ENCODE peak calls at places on chromosomes 5 and 9, in six cellular contexts. O, B, T, M, W and C are unnamed samples.

GRCh38 chr5:14757853-14758252 is 93.3 kb downstream of the OTULIN start:
- DNase-seq in T (no peak), B (no peak), M (no peak), W (no peak), O (no peak), C (no peak)

GRCh38 chr9:125748511-125749099 is 1.4 kb downstream of the PBX3 start:
- DNase-seq in O (no peak), B (no peak), T (no peak), M (no peak), W (no peak), C (no peak)

GRCh38 chr5:116887104-116887503 is 312.5 kb upstream of the SEMA6A start:
- DNase-seq in T (no peak), O (no peak), W (no peak), M (no peak), B (no peak), C (no peak)

GRCh38 chr5:124064956-124065355 is 553.0 kb downstream of the CSNK1G3 start:
- DNase-seq in W (peak), T (no peak), M (no peak), B (no peak), O (no peak), C (no peak)

GRCh38 chr9:19969721-19970120 is 180.9 kb upstream of the SLC24A2 start:
- DNase-seq in T (no peak), B (no peak), O (no peak), W (no peak), M (no peak), C (peak)

GRCh38 chr5:56060276-56061110 is 65.7 kb upstream of the IL6ST start:
- DNase-seq in W (no peak), T (no peak), B (no peak), O (no peak), M (no peak), C (no peak)

GRCh38 chr5:67773439-67773988 is 442.0 kb upstream of the PIK3R1 start:
- DNase-seq in T (no peak), M (no peak), B (no peak), O (no peak), W (no peak), C (no peak)

GRCh38 chr9:110995511-110996340 is 42.5 kb downstream of the LPAR1 start:
- DNase-seq in W (peak), T (no peak), B (no peak), O (no peak), M (no peak), C (peak)

GRCh38 chr9:95494416-95495371 is 22.1 kb downstream of the PTCH1 start:
- DNase-seq in T (no peak), O (no peak), W (no peak), B (no peak), M (no peak), C (peak)

GRCh38 chr5:151680944-151681427 is 5.7 kb downstream of the SPARC start:
- DNase-seq in B (peak), T (no peak), O (no peak), W (peak), M (no peak), C (no peak)

GRCh38 chr9:81661339-81661738 is 28.0 kb downstream of the TLE1 start:
- DNase-seq in B (no peak), M (peak), O (no peak), W (no peak), T (no peak), C (no peak)

GRCh38 chr5:52582313-52582712 is 205.4 kb upstream of the ITGA1 start:
- DNase-seq in T (no peak), O (no peak), B (no peak), W (no peak), M (no peak), C (no peak)

GRCh38 chr5:134463991-134464760 is 52.5 kb upstream of the CDKN2AIPNL start:
- DNase-seq in B (no peak), W (peak), O (no peak), T (peak), M (no peak), C (peak)

GRCh38 chr9:88534456-88535225 is at the start of gene NXNL2:
- DNase-seq in B (peak), W (peak), T (peak), M (peak), O (peak), C (peak)

GRCh38 chr5:67677422-67677970 is 480.9 kb upstream of the CD180 start:
- DNase-seq in M (no peak), B (no peak), O (no peak), T (no peak), W (no peak), C (no peak)

GRCh38 chr5:68711311-68712200 is 382.3 kb upstream of the SLC30A5 start:
- DNase-seq in T (no peak), W (no peak), M (no peak), B (no peak), O (no peak), C (no peak)

GRCh38 chr5:54581831-54582548 is 64.4 kb downstream of the SNX18 start:
- DNase-seq in M (no peak), B (no peak), O (no peak), T (no peak), W (peak), C (no peak)

GRCh38 chr9:92590386-92590785 is 54.6 kb upstream of the ECM2 start:
- DNase-seq in B (peak), M (no peak), W (peak), T (no peak), O (no peak), C (peak)

GRCh38 chr9:4508907-4509589 is 18.8 kb downstream of the SLC1A1 start:
- DNase-seq in W (peak), O (no peak), M (no peak), T (no peak), B (no peak), C (peak)

GRCh38 chr5:44389410-44389879 is at the start of gene FGF10:
- DNase-seq in O (no peak), T (peak), M (no peak), W (no peak), B (no peak), C (no peak)

GRCh38 chr9:77087506-77087905 is 68.1 kb downstream of the FOXB2 start:
- DNase-seq in O (no peak), B (no peak), T (no peak), M (no peak), W (no peak), C (no peak)

GRCh38 chr9:89311346-89312153 is 555 bp downstream of the CKS2 start:
- DNase-seq in O (no peak), W (no peak), M (no peak), B (no peak), T (peak), C (no peak)

GRCh38 chr9:38067892-38068615 is 973 bp downstream of the SHB start:
- DNase-seq in T (peak), B (no peak), M (no peak), W (no peak), O (no peak), C (no peak)

GRCh38 chr9:137320555-137321384 is 18.7 kb upstream of the NRARP start:
- DNase-seq in W (no peak), B (no peak), M (no peak), O (no peak), T (peak), C (no peak)

GRCh38 chr5:127924606-127925005 is 159.0 kb upstream of the SLC12A2 start:
- DNase-seq in B (no peak), W (no peak), T (no peak), O (no peak), M (no peak), C (no peak)

GRCh38 chr9:107388890-107389289 is 100.7 kb downstream of the KLF4 start:
- DNase-seq in T (no peak), B (no peak), M (no peak), W (no peak), O (no peak), C (no peak)

GRCh38 chr5:123558762-123559433 is 46.9 kb downstream of the CSNK1G3 start:
- DNase-seq in O (no peak), M (no peak), W (no peak), B (no peak), T (no peak), C (no peak)

GRCh38 chr9:124488641-124489040 is 18.6 kb downstream of the NR5A1 start:
- DNase-seq in O (no peak), T (no peak), M (no peak), B (no peak), W (no peak), C (no peak)

GRCh38 chr9:134014946-134015345 is 10.3 kb upstream of the BRD3OS start:
- DNase-seq in W (no peak), B (no peak), T (no peak), O (no peak), M (no peak), C (no peak)

GRCh38 chr5:34490501-34491250 is 165.5 kb upstream of the RAI14 start:
- DNase-seq in M (no peak), T (no peak), W (no peak), O (no peak), B (no peak), C (no peak)

GRCh38 chr9:7983361-7983974 is 183.9 kb upstream of the DMAC1 start:
- DNase-seq in M (no peak), W (no peak), T (no peak), O (no peak), B (no peak), C (no peak)

GRCh38 chr9:92328225-92328624 is 2.5 kb downstream of the CENPP start:
- DNase-seq in T (no peak), M (peak), B (no peak), W (peak), O (peak), C (peak)

GRCh38 chr5:120874463-120874862 is 410.4 kb downstream of the PRR16 start:
- DNase-seq in O (no peak), B (no peak), M (no peak), T (no peak), W (no peak), C (no peak)

GRCh38 chr5:120869831-120870230 is 405.7 kb downstream of the PRR16 start:
- DNase-seq in T (no peak), W (no peak), M (no peak), O (no peak), B (no peak), C (no peak)

GRCh38 chr5:120872292-120872691 is 408.2 kb downstream of the PRR16 start:
- DNase-seq in T (no peak), W (no peak), O (no peak), M (no peak), B (no peak), C (no peak)

DNA sequence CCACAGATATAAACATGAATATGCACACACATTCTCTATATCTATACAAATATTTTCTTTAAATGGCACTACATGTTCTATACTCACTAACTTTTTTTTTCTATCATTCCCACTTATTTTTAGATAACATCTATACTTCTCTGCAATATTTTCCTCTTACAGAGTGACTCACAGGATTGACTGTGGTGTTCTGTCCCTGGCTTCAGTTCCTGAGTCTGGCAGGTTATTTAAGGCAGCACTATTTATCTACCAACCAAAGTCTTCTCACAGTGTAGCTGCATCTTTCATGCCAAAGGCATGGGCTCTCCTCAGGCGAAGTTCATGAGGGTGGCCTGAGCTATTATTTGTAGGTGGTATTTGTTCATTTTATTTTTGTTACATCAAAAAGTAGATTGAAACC is 409.0 kb downstream of the PRR16 start:
- DNase-seq in O (no peak), W (peak), B (no peak), T (no peak), M (no peak), C (no peak)
- H3K4me3 ChIP-seq in O (no peak), W (no peak), B (no peak), T (no peak), M (no peak), C (no peak)

GRCh38 chr5:321726-322251 is 275 bp downstream of the AHRR start:
- DNase-seq in O (no peak), B (no peak), T (peak), M (no peak), W (no peak), C (no peak)

GRCh38 chr5:322942-323879 is 1.7 kb downstream of the AHRR start:
- DNase-seq in O (no peak), W (peak), B (no peak), T (peak), M (no peak), C (no peak)

GRCh38 chr5:321233-321725 is at the start of gene AHRR:
- DNase-seq in B (no peak), W (peak), M (no peak), T (peak), O (peak), C (no peak)

GRCh38 chr5:320524-321232 is 836 bp upstream of the AHRR start:
- DNase-seq in M (no peak), W (no peak), B (no peak), T (peak), O (no peak), C (no peak)

GRCh38 chr5:322281-322941 is 897 bp downstream of the AHRR start:
- DNase-seq in W (peak), M (no peak), T (peak), B (no peak), O (no peak), C (no peak)
- H3K4me3 ChIP-seq in W (peak), M (peak), T (peak), B (peak), O (peak), C (peak)

GRCh38 chr9:14314424-14314928 is 535 bp upstream of the NFIB start:
- DNase-seq in B (peak), O (peak), M (peak), W (peak), T (peak), C (peak)

GRCh38 chr9:14317667-14318255 is 3.8 kb upstream of the NFIB start:
- DNase-seq in M (no peak), W (no peak), B (no peak), T (no peak), O (no peak), C (no peak)

GRCh38 chr9:14316574-14317304 is 2.8 kb upstream of the NFIB start:
- DNase-seq in B (no peak), O (no peak), M (no peak), W (no peak), T (no peak), C (no peak)

GRCh38 chr9:14314929-14315753 is 1.2 kb upstream of the NFIB start:
- DNase-seq in B (peak), W (peak), M (peak), O (peak), T (peak), C (peak)

DNA sequence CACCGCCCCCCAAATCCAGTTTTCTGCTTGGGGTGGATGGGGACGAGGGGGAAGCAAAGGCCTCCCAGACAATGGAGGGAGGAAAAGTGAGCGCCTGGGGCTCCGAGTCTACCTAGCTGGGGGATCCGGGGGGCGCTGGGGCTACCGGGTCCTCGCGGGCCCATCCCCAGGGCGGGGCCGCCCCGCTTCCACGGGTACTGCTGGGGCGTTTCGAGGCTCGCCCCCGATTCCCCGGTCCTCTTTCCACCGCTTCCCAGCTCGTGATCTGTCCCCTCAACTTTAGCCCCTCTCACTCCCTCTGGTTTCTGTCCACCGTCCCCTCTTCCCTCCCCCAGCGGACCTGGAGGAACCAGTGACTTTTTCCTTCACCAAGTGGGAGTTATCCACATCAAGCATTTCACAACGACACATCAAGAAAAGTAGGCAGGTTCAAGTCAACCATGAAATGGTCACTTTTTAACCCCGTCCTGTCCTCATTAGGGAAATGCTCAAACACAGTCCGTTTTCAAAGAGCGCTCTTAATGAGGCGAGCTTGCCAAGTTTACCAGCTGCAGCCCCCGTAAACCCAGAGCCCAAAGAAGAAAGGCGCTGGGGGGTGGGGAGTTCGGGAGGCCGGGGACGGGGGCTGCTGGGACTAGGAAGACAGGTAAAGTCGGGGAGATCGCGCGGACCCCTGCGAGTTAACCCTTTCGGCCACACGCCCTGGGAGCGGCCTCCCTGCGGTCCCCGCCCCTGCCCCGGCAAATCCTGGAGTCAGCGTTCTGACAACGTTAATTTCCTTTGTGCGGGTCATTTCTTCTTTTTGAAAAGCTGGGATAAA is 2.0 kb upstream of the NFIB start:
- DNase-seq in W (no peak), O (peak), T (peak), B (peak), M (no peak), C (no peak)
- H3K4me3 ChIP-seq in W (peak), O (peak), T (peak), B (peak), M (peak), C (peak)

DNA sequence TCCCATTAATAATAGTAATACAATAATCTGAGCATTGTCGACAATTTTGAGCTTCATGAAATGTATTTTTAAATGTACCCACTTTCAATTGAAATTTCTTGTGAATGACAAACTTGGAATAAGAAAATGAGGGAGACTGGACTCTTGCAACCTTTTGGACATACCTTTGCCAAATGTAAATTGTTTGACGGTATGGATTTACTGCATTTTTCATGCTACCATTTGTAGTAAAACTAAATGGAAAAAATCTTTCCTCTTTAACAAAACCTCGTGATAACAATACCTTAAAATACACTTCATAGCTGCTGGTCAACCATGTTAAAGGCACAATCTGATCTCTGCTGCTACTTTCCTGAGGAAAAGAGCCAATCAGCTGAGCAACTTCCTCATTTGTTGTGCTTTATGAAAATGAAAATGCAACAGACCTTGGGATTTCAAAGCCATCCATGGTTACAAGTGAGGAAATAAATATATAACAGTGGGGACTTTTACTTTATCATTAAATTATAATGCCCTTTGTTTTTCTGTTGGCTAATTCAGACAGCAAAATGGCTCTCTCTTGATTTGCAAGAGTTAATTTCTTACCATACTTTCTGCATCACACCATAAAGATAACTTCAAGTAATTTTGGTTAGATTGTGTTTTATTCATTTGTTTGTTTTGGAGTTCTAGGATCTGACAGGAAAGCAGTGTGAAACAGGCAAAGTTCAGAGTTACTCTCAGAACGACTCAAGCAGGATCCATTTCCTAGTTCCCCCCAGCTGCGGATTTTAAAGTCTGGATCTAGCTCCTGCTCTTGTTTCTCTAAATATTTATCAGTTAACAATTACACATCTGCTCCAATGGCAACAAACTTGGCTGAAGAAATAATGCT is 1.1 kb downstream of the ALDH1A1 start:
- DNase-seq in O (no peak), B (no peak), W (no peak), M (no peak), T (no peak), C (no peak)
- H3K4me3 ChIP-seq in O (peak), B (peak), W (no peak), M (no peak), T (peak), C (no peak)

GRCh38 chr5:177355868-177356168 is 1.9 kb upstream of the RGS14 start:
- DNase-seq in W (no peak), B (no peak), O (no peak), T (no peak), M (no peak), C (no peak)

GRCh38 chr5:177359451-177359851 is 1.7 kb downstream of the RGS14 start:
- DNase-seq in M (no peak), O (no peak), W (no peak), T (no peak), B (no peak), C (no peak)

GRCh38 chr5:177358333-177358939 is 712 bp downstream of the RGS14 start:
- DNase-seq in M (no peak), O (no peak), W (no peak), T (no peak), B (no peak), C (no peak)

GRCh38 chr5:177356756-177357458 is 817 bp upstream of the RGS14 start:
- DNase-seq in T (no peak), O (no peak), B (no peak), W (no peak), M (no peak), C (no peak)

GRCh38 chr5:177357459-177358332 is at the start of gene RGS14:
- DNase-seq in O (no peak), M (no peak), W (peak), T (no peak), B (no peak), C (no peak)
- H3K4me3 ChIP-seq in O (no peak), M (no peak), W (no peak), T (peak), B (peak), C (peak)

GRCh38 chr9:119368681-119369581 is at the start of gene BRINP1:
- DNase-seq in M (peak), W (no peak), B (no peak), T (peak), O (peak), C (no peak)
- H3K4me3 ChIP-seq in M (peak), W (no peak), B (peak), T (peak), O (peak), C (peak)

DNA sequence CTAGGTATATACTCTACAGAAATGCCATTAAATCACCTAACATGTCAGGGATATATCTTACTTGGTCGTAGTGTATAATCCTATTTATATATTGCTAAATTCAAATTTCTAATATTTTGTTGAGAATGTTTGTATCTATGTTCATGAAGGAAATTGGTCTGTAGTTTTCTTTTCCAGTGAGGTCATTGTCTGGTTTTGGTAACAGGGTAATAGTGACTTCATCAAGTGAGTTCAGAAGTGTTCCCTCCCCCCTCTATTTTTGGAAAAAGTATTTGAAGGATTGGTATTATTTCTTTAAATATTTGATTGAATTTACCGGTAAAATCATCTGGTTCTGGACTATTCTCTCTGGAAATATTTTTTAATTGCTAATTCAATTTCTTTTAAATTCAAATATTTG is 23.5 kb upstream of the EBF1 start:
- DNase-seq in B (no peak), T (no peak), O (no peak), M (no peak), W (no peak), C (no peak)
- H3K4me3 ChIP-seq in B (no peak), T (no peak), O (no peak), M (no peak), W (no peak), C (no peak)